ENCODE peak calls at places on chromosomes 2 and 18, in five cellular contexts. P is left lung; X is CD8-positive, alpha-beta T cell; B is WERI-Rb-1; D is GM23248. L is an unnamed sample.
A peak's percentile ranks its signal among the peaks of the same experiment; 100 is the strongest.

GRCh38 chr2:192278701-192279100 is 84.0 kb upstream of the TMEFF2 start:
- DNase-seq in P (no peak), X (no peak), B (no peak), D (no peak), L (no peak)

GRCh38 chr2:119756837-119757236 is 2.9 kb upstream of the PTPN4 start:
- DNase-seq in P (peak; percentile 69), X (no peak), B (no peak), D (peak; percentile 96), L (no peak)

GRCh38 chr2:168635065-168635577 is 167.3 kb upstream of the NOSTRIN start:
- DNase-seq in P (peak; percentile 50), X (no peak), B (peak; percentile 67), D (peak; percentile 11), L (no peak)

GRCh38 chr2:158413581-158413980 is 43.0 kb downstream of the CCDC148 start:
- DNase-seq in P (no peak), X (no peak), B (no peak), D (peak; percentile 20), L (no peak)

GRCh38 chr2:235161565-235161964 is 209.7 kb downstream of the SH3BP4 start:
- DNase-seq in P (no peak), X (no peak), B (no peak), D (no peak), L (no peak)

GRCh38 chr18:68484241-68484640 is 230.7 kb downstream of the TMX3 start:
- DNase-seq in P (no peak), X (no peak), B (no peak), D (peak; percentile 8), L (no peak)

GRCh38 chr2:18412980-18413793 is 147.3 kb downstream of the RDH14 start:
- DNase-seq in P (no peak), X (no peak), B (no peak), D (peak; percentile 77), L (no peak)

GRCh38 chr2:239002960-239003932 is 155.4 kb downstream of the TWIST2 start:
- DNase-seq in P (no peak), X (no peak), B (no peak), D (peak; percentile 80), L (no peak)

GRCh38 chr2:160315337-160315736 is 115.3 kb upstream of the ITGB6 start:
- DNase-seq in P (no peak), X (no peak), B (no peak), D (peak; percentile 80), L (no peak)

GRCh38 chr2:186042207-186043028 is 303.8 kb downstream of the FSIP2 start:
- DNase-seq in P (no peak), X (no peak), B (no peak), D (no peak), L (no peak)

GRCh38 chr2:28691774-28692281 is 59.8 kb upstream of the PPP1CB start:
- DNase-seq in P (no peak), X (no peak), B (no peak), D (peak; percentile 46), L (no peak)

GRCh38 chr2:98685930-98686887 is 44.7 kb downstream of the MGAT4A start:
- DNase-seq in P (no peak), X (no peak), B (no peak), D (no peak), L (no peak)

GRCh38 chr2:235347691-235348090 is 146.2 kb upstream of the AGAP1 start:
- DNase-seq in P (no peak), X (no peak), B (no peak), D (peak; percentile 98), L (no peak)

GRCh38 chr2:239753537-239753936 is 271.6 kb downstream of the NDUFA10 start:
- DNase-seq in P (no peak), X (no peak), B (no peak), D (no peak), L (no peak)

GRCh38 chr2:236998250-236998649 is 87.4 kb upstream of the COPS8 start:
- DNase-seq in P (no peak), X (no peak), B (no peak), D (peak; percentile 33), L (no peak)

GRCh38 chr2:141316606-141317005 is 814.2 kb downstream of the LRP1B start:
- DNase-seq in P (no peak), X (no peak), B (no peak), D (no peak), L (no peak)

GRCh38 chr18:26119246-26119645 is 14.4 kb upstream of the PSMA8 start:
- DNase-seq in P (no peak), X (no peak), B (no peak), D (no peak), L (no peak)

GRCh38 chr2:240302041-240302440 is 133.4 kb upstream of the GPC1 start:
- DNase-seq in P (no peak), X (no peak), B (no peak), D (no peak), L (no peak)

GRCh38 chr2:234438322-234438977 is 58.4 kb downstream of the ARL4C start:
- DNase-seq in P (no peak), X (no peak), B (no peak), D (no peak), L (no peak)

GRCh38 chr18:6570581-6571238 is 156.0 kb upstream of the L3MBTL4 start:
- DNase-seq in P (no peak), X (no peak), B (no peak), D (no peak), L (no peak)

GRCh38 chr2:132668986-132669853 is 785 bp downstream of the LYPD1 start:
- DNase-seq in P (no peak), X (no peak), B (peak; percentile 44), D (peak; percentile 28), L (no peak)

GRCh38 chr2:200471928-200472645 is 37.8 kb downstream of the KCTD18 start:
- DNase-seq in P (no peak), X (no peak), B (no peak), D (no peak), L (no peak)

DNA sequence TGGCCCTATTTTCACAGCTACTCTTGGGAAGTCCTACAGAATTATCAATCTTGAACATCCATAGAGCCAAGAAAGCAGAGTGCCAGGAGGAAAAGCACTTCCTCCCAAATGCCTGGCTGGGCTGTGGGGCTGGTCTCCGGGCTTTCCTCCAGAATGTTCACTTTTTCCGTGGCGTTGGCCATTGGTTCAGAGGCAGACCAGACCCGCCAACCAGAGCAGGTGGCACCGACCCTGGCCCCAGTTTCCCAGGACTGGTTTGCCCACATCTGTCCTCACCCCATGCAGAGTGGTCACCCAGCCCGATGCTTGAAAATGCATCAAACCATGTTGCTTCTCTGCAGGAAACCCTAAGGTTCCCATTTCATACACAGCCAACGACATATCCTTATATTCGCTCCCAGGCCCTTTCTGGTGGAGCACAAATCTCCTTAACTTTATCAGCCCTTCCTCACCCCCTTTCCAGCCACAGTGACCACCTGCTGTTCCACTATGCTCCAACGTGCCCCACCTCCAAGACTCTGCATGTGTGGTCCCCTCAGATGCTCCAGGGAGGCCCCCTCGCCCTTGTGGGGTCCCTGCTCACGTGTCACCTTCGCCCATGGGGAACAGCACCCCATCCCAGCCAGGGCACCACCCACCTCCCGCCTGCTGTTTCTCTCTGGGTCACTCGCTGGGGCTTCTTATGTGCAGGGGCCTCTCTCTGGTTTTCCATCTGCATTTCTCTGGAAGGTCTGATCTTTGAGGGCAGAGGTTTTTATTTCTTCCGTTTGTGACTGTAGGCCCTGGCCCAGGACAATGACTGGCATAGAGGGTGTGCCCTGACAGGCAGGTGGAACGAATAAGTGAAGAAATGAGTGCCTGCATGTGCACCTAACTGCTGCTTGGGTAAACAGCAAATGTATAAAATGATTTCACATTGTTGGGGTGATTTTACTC is 92.9 kb downstream of the PXDN start:
- DNase-seq in P (peak; percentile 27), X (no peak), B (no peak), D (no peak), L (no peak)
- H3K27ac ChIP-seq in P (no peak overlapping the region), X (no peak overlapping the region), B (no peak overlapping the region), D (peak overlapping the region; percentile 94), L (no peak overlapping the region)

DNA sequence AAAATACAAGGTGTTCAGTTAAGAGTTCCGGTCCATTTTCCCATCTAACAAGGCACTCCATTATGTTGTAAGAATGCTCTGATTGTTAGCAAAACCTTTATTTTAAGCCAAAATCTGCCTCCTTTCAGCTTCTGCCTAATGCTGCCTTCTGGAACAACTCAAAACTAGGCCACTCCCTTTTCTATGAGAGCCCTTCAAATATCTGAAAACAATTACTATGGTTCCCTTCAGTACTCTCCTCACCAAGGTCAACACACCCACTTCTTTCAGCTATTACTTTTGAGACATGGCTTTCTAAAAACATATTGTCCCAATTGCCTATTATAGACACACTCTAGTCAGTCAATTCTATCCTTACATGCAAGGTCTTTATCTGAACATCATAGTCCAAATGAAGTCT is 429.4 kb downstream of the ERBB4 start:
- DNase-seq in P (no peak), X (no peak), B (no peak), D (no peak), L (no peak)
- H3K27ac ChIP-seq in P (no peak overlapping the region), X (no peak overlapping the region), B (no peak overlapping the region), D (no peak overlapping the region), L (no peak overlapping the region)

GRCh38 chr2:96558061-96558460 is 21.5 kb downstream of the ARID5A start:
- DNase-seq in P (no peak), X (no peak), B (no peak), D (no peak), L (no peak)

GRCh38 chr2:96553176-96553956 is 16.8 kb downstream of the ARID5A start:
- DNase-seq in P (no peak), X (no peak), B (no peak), D (no peak), L (no peak)

GRCh38 chr2:96555146-96555610 is 18.6 kb downstream of the ARID5A start:
- DNase-seq in P (no peak), X (no peak), B (no peak), D (no peak), L (no peak)

GRCh38 chr2:96554293-96555145 is 18.0 kb downstream of the ARID5A start:
- DNase-seq in P (peak; percentile 71), X (peak; percentile 59), B (peak; percentile 59), D (peak; percentile 76), L (peak; percentile 85)

DNA sequence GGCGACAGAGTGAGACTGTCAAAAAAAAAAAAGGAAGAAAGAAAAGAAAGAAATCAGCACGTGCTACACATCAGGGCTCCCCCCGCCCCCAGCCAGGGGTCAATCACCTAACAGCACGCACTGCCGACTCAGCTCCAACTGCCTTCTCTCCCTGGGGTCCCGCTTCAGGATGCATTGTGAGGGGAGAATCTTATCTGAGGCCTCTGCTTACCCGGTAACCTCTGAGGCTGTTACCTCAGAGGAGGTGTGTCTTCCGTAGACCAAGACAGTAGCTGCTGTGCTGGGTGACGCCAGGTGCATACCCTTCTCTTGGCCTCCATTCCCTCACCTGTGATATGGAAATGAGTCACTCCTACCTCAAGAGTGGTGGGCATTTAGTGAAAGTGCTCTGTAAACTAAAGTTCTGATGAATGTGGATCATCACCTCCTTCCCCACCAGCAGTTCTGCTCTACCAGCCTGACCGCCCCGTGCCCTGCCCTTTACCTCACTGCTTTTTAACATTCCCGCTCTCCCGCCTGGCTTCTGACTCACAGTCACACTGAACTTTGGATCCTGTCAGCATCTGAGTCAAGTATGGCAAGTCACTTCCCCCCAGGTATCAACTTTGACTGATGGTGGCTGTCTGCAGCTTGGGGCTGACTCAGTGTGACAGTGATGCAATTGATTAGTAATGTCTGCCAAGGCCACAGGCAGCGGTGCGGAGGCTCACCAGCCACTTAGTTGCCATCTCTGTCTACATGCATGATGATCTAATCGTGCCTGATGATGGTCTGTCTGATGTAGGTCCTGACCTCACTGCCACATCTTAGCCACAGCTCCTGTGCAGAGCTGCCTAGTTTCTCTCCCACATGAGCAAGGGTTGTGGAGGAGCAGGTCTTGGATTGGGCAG is 20.1 kb downstream of the ARID5A start:
- DNase-seq in P (no peak), X (no peak), B (no peak), D (peak; percentile 91), L (no peak)
- H3K27ac ChIP-seq in P (no peak overlapping the region), X (no peak overlapping the region), B (no peak overlapping the region), D (peak overlapping the region; percentile 45), L (no peak overlapping the region)

DNA sequence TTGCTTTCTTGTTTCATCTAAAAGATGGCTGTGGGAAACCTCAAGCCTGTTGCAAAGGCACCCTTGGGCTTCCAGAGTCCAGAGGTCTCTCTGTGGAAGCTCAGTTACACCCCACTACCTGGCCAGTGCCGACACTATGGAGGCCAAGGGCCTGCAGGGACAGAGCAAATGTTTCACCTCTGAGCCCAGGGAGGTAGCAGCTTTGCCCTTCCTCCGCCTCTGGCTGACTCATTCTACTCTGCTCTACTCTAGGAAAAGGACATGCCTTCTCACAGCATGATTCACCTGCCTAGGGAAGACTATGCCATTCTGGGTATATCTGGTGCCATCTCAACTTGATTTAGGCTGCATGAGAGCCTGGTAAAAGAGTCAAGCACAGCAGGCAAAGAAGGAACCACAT is 12.2 kb downstream of the MYOM1 start:
- DNase-seq in P (no peak), X (no peak), B (no peak), D (peak; percentile 62), L (no peak)
- H3K27ac ChIP-seq in P (no peak overlapping the region), X (no peak overlapping the region), B (no peak overlapping the region), D (no peak overlapping the region), L (no peak overlapping the region)